ENCODE peak calls at places on chromosomes 11 and 22, in four cellular contexts. One of them, this sample, is unnamed.

GRCh38 chr11:11035331-11035730 is 177.5 kb upstream of the ZBED5 start:
- DNase-seq in NCI-H1092: no peak
- DNase-seq in stomach: no peak
- DNase-seq in glutamatergic neuron: no peak
- DNase-seq in this sample: no peak

GRCh38 chr11:69352715-69353325 is 58.9 kb downstream of the MYEOV start:
- DNase-seq in NCI-H1092: no peak
- DNase-seq in glutamatergic neuron: no peak
- DNase-seq in stomach: peak; percentile 23
- DNase-seq in this sample: peak; percentile 26

GRCh38 chr11:34564807-34565241 is 51.2 kb upstream of the ELF5 start:
- DNase-seq in stomach: no peak
- DNase-seq in glutamatergic neuron: no peak
- DNase-seq in NCI-H1092: no peak
- DNase-seq in this sample: no peak

GRCh38 chr11:48012051-48012391 is 31.7 kb downstream of the PTPRJ start:
- DNase-seq in stomach: no peak
- DNase-seq in glutamatergic neuron: no peak
- DNase-seq in NCI-H1092: no peak
- DNase-seq in this sample: no peak

GRCh38 chr11:31397239-31397834 is 27.7 kb downstream of the DNAJC24 start:
- DNase-seq in glutamatergic neuron: no peak
- DNase-seq in stomach: no peak
- DNase-seq in NCI-H1092: peak; percentile 4
- DNase-seq in this sample: peak; percentile 29

GRCh38 chr22:30205281-30206115 is 41.1 kb downstream of the LIF start:
- DNase-seq in glutamatergic neuron: no peak
- DNase-seq in NCI-H1092: no peak
- DNase-seq in stomach: peak; percentile 25
- DNase-seq in this sample: no peak

GRCh38 chr11:102981324-102981910 is 25.9 kb upstream of the MMP13 start:
- DNase-seq in glutamatergic neuron: no peak
- DNase-seq in NCI-H1092: no peak
- DNase-seq in stomach: no peak
- DNase-seq in this sample: no peak

GRCh38 chr22:17949926-17950473 is 74.4 kb downstream of the MICAL3 start:
- DNase-seq in glutamatergic neuron: no peak
- DNase-seq in stomach: no peak
- DNase-seq in NCI-H1092: no peak
- DNase-seq in this sample: no peak